ENCODE peak calls at places on chromosome 5, in eight cellular contexts. W, N, B, F, V, G, Z and I are unnamed samples.

GRCh38 chr5:117769877-117770276 is 1195.3 kb upstream of the SEMA6A start:
- DNase-seq in W (no peak), N (no peak), B (no peak), F (no peak), V (no peak), G (no peak), Z (no peak), I (no peak)

GRCh38 chr5:73644385-73644963 is 18.5 kb downstream of the ARHGEF28 start:
- DNase-seq in W (no peak), N (no peak), B (no peak), F (no peak), V (no peak), G (no peak), Z (no peak), I (peak; percentile 8)

GRCh38 chr5:134374234-134374633 is 2.9 kb downstream of the UBE2B start:
- DNase-seq in W (no peak), N (no peak), B (no peak), F (peak; percentile 18), V (no peak), G (no peak), Z (no peak), I (peak; percentile 15)

GRCh38 chr5:102223542-102224444 is 72.3 kb downstream of the SLCO4C1 start:
- DNase-seq in W (no peak), N (no peak), B (peak; percentile 13), F (no peak), V (peak; percentile 41), G (peak; percentile 63), Z (no peak), I (no peak)

GRCh38 chr5:20466507-20466906 is 478.5 kb upstream of the CDH18 start:
- DNase-seq in W (no peak), N (no peak), B (no peak), F (no peak), V (no peak), G (no peak), Z (no peak), I (no peak)

GRCh38 chr5:6436715-6437340 is 11.8 kb upstream of the UBE2QL1 start:
- DNase-seq in W (no peak), N (no peak), B (no peak), F (no peak), V (no peak), G (peak; percentile 62), Z (no peak), I (no peak)

GRCh38 chr5:139157556-139157955 is 40.6 kb downstream of the SIL1 start:
- DNase-seq in W (no peak), N (no peak), B (no peak), F (no peak), V (no peak), G (no peak), Z (no peak), I (no peak)

GRCh38 chr5:56814361-56814962 is 887 bp upstream of the MAP3K1 start:
- DNase-seq in W (peak; percentile 69), N (peak; percentile 69), B (peak; percentile 63), F (peak; percentile 87), V (peak; percentile 33), G (peak; percentile 29), Z (peak; percentile 16), I (peak; percentile 73)

GRCh38 chr5:142900926-142901325 is 130.7 kb downstream of the ARHGAP26 start:
- DNase-seq in W (no peak), N (no peak), B (peak; percentile 87), F (no peak), V (no peak), G (no peak), Z (no peak), I (no peak)

GRCh38 chr5:171586436-171586835 is 167.0 kb downstream of the FGF18 start:
- DNase-seq in W (no peak), N (no peak), B (no peak), F (no peak), V (no peak), G (no peak), Z (no peak), I (no peak)

GRCh38 chr5:135864503-135865443 is 30.3 kb downstream of the SLC25A48 start:
- DNase-seq in W (no peak), N (no peak), B (no peak), F (no peak), V (no peak), G (no peak), Z (no peak), I (no peak)

GRCh38 chr5:172849636-172850453 is 15.8 kb downstream of the ERGIC1 start:
- DNase-seq in W (no peak), N (no peak), B (no peak), F (peak; percentile 71), V (no peak), G (no peak), Z (no peak), I (peak; percentile 94)

GRCh38 chr5:142059304-142059940 is 46.6 kb upstream of the GNPDA1 start:
- DNase-seq in W (peak; percentile 50), N (no peak), B (no peak), F (peak; percentile 66), V (no peak), G (peak; percentile 53), Z (no peak), I (no peak)

GRCh38 chr5:16066810-16067209 is 112.8 kb downstream of the MARCHF11 start:
- DNase-seq in W (no peak), N (no peak), B (no peak), F (no peak), V (no peak), G (no peak), Z (no peak), I (no peak)
- H3K27me3 ChIP-seq in W (no peaks in the 10 kb centered on the region), N (no peaks in the 10 kb centered on the region), B (no peaks in the 10 kb centered on the region), F (no peaks in the 10 kb centered on the region), V (peaks cover 2% of the 10 kb centered on the region), G (peaks cover 10% of the 10 kb centered on the region), Z (no peaks in the 10 kb centered on the region), I (no peaks in the 10 kb centered on the region)

GRCh38 chr5:75514323-75514722 is 2.6 kb downstream of the POLK start:
- DNase-seq in W (no peak), N (no peak), B (no peak), F (no peak), V (no peak), G (no peak), Z (no peak), I (no peak)

GRCh38 chr5:75511435-75512382 is at the start of the genes CERT1 and POLK:
- DNase-seq in W (peak; percentile 94), N (peak; percentile 99), B (peak; percentile 100), F (peak; percentile 98), V (peak; percentile 98), G (peak; percentile 100), Z (peak; percentile 98), I (peak; percentile 99)

GRCh38 chr5:75510836-75511434 is 494 bp downstream of the CERT1 start:
- DNase-seq in W (peak; percentile 69), N (peak; percentile 79), B (peak; percentile 70), F (peak; percentile 49), V (no peak), G (peak; percentile 26), Z (no peak), I (peak; percentile 69)

GRCh38 chr5:75512383-75513074 is 838 bp downstream of the POLK start:
- DNase-seq in W (no peak), N (no peak), B (peak; percentile 40), F (peak; percentile 27), V (no peak), G (no peak), Z (no peak), I (no peak)

DNA sequence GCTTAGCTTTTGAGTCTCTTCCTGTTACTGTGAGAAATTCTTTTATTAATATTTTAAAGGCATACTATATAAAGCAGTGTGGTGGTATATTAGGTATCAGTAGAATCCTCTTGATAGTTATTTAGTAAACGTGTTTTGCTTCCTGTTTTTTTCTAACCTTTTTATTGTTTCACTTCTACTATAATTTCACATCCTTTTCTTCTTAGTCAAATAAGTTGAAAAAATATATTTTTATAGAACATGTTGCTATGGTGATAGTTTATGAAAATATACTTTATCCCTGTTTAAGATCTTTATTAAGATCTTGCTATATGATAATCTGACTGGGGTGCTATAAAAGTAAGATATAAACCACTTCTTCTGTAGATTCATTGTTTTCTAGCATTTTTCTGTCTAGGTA is 2.1 kb downstream of the POLK start:
- DNase-seq in W (no peak), N (no peak), B (no peak), F (no peak), V (no peak), G (no peak), Z (no peak), I (no peak)
- H3K4me3 ChIP-seq in W (no peak overlapping the region), N (no peak overlapping the region), B (peak overlapping the region; percentile 88), F (no peak overlapping the region), V (no peak overlapping the region), G (peak overlapping the region; percentile 8), Z (no peak overlapping the region), I (no peak overlapping the region)

GRCh38 chr5:31823477-31823876 is 184.5 kb downstream of the PDZD2 start:
- DNase-seq in W (no peak), N (no peak), B (no peak), F (no peak), V (no peak), G (peak; percentile 4), Z (no peak), I (no peak)

GRCh38 chr5:31819926-31820516 is 181.1 kb downstream of the PDZD2 start:
- DNase-seq in W (peak; percentile 28), N (no peak), B (no peak), F (no peak), V (peak; percentile 47), G (peak; percentile 57), Z (no peak), I (no peak)

GRCh38 chr5:31827862-31828261 is 188.9 kb downstream of the PDZD2 start:
- DNase-seq in W (no peak), N (no peak), B (no peak), F (no peak), V (no peak), G (no peak), Z (no peak), I (no peak)

GRCh38 chr5:31824886-31825774 is 186.2 kb downstream of the PDZD2 start:
- DNase-seq in W (peak; percentile 51), N (no peak), B (peak; percentile 87), F (peak; percentile 78), V (peak; percentile 78), G (peak; percentile 79), Z (peak; percentile 59), I (peak; percentile 54)

DNA sequence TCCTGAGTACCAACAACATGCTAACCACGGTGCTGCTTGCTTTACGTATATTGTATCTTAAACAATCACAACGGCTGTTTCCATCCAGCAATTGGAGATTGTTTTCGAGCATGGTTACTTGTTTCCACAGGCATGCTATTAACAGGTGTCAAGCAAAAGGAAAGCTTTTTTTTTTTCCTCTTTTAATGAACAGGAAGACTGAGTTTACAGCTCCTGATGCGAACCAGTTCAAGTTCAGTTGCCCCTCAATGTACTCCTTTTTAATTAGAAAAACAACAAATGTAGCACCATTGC is 186.8 kb downstream of the PDZD2 start:
- DNase-seq in W (no peak), N (no peak), B (no peak), F (no peak), V (no peak), G (no peak), Z (no peak), I (no peak)
- H3K27me3 ChIP-seq in W (no peaks in the 10 kb centered on the region), N (no peaks in the 10 kb centered on the region), B (peaks cover 30% of the 10 kb centered on the region), F (peaks cover 18% of the 10 kb centered on the region), V (no peaks in the 10 kb centered on the region), G (no peaks in the 10 kb centered on the region), Z (no peaks in the 10 kb centered on the region), I (no peaks in the 10 kb centered on the region)

DNA sequence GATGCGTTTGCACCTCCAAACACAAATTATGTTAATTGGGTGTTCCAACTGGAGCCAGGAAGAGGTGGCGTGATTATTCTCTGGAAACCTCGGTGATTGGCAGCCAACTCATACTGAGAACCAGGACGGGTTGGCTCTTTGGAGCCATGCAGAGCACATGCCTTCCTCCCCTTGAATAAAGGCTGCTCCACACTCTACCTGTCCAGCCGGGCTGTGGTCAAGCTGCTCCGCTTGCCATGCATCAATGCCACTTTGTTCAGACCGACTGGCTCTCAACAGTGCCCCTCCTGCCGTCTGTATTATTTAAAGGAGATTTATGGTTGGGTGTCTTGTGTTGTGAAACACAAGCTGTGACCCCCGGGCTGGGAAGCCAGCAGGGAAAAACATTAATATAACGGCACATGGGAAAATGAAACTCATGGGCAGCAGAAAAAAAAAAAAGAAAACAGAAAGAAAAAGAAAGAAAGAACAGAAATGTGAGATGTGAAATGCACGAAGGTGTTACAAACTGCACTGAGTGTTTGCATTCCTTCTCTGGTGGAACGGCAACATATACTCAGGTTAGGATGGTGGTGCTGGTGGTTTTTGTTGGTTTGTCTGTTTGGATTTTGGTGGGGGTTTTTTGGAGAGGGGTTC is 190.9 kb downstream of the EBF1 start:
- DNase-seq in W (no peak), N (no peak), B (no peak), F (no peak), V (no peak), G (no peak), Z (no peak), I (peak; percentile 40)
- H3K4me3 ChIP-seq in W (no peak overlapping the region), N (no peak overlapping the region), B (no peak overlapping the region), F (no peak overlapping the region), V (no peak overlapping the region), G (no peak overlapping the region), Z (no peak overlapping the region), I (no peak overlapping the region)